ENCODE peak calls at places on chromosomes 1 and 21, in four cellular contexts. D, K, U and B are unnamed samples.

GRCh38 chr21:29775462-29775861 is 164.3 kb downstream of the GRIK1 start:
- DNase-seq in D (no peak), K (no peak), U (no peak), B (no peak)

GRCh38 chr1:21886486-21887215 is 50.5 kb downstream of the HSPG2 start:
- DNase-seq in D (peak), K (no peak), U (no peak), B (no peak)

GRCh38 chr1:158146739-158147138 is 34.0 kb upstream of the CD1D start:
- DNase-seq in D (no peak), K (no peak), U (no peak), B (no peak)

GRCh38 chr21:28884976-28885852 is 107.5 kb downstream of the LTN1 start:
- DNase-seq in D (peak), K (peak), U (peak), B (peak)

GRCh38 chr1:105362438-105362837 is 1612.7 kb downstream of the AMY1C start:
- DNase-seq in D (no peak), K (no peak), U (no peak), B (no peak)

GRCh38 chr1:244801246-244801645 is 34.2 kb upstream of the COX20 start:
- DNase-seq in D (peak), K (peak), U (no peak), B (peak)

GRCh38 chr1:36257375-36257767 is 33.1 kb downstream of the THRAP3 start:
- DNase-seq in D (peak), K (peak), U (no peak), B (no peak)

GRCh38 chr1:107830075-107830474 is 134.9 kb downstream of the VAV3 start:
- DNase-seq in D (no peak), K (no peak), U (no peak), B (no peak)

GRCh38 chr1:156698995-156699394 is 6.4 kb downstream of the CRABP2 start:
- DNase-seq in D (no peak), K (no peak), U (no peak), B (no peak)

GRCh38 chr1:240562111-240562590 is 49.8 kb downstream of the GREM2 start:
- DNase-seq in D (no peak), K (no peak), U (no peak), B (no peak)

GRCh38 chr21:44509539-44509938 is 30.5 kb downstream of the KRTAP10-1 start:
- DNase-seq in D (no peak), K (no peak), U (no peak), B (no peak)

GRCh38 chr21:34336245-34336644 is 27.6 kb upstream of the KCNE2 start:
- DNase-seq in D (no peak), K (no peak), U (no peak), B (no peak)

GRCh38 chr1:181135815-181136737 is 47.6 kb downstream of the IER5 start:
- DNase-seq in D (no peak), K (no peak), U (no peak), B (peak)

GRCh38 chr1:8858112-8858668 is 20.3 kb downstream of the ENO1 start:
- DNase-seq in D (peak), K (peak), U (no peak), B (no peak)

GRCh38 chr1:67441183-67441582 is 11.0 kb upstream of the SERBP1 start:
- DNase-seq in D (peak), K (peak), U (no peak), B (no peak)

GRCh38 chr1:115327270-115327669 is 10.8 kb downstream of the NGF start:
- DNase-seq in D (no peak), K (no peak), U (no peak), B (no peak)

GRCh38 chr1:198175418-198176170 is 18.8 kb downstream of the NEK7 start:
- DNase-seq in D (no peak), K (no peak), U (no peak), B (no peak)

GRCh38 chr1:4517559-4517958 is 136.8 kb upstream of the AJAP1 start:
- DNase-seq in D (no peak), K (no peak), U (no peak), B (no peak)

GRCh38 chr1:238960071-238960470 is 426.3 kb upstream of the CHRM3 start:
- DNase-seq in D (no peak), K (no peak), U (no peak), B (no peak)

GRCh38 chr1:156245451-156246232 is 2.2 kb downstream of the PAQR6 start:
- DNase-seq in D (no peak), K (no peak), U (no peak), B (no peak)

GRCh38 chr1:37919277-37919676 is 27.6 kb downstream of the INPP5B start:
- DNase-seq in D (peak), K (peak), U (no peak), B (no peak)

GRCh38 chr1:110056284-110056680 is 14.2 kb downstream of the ALX3 start:
- DNase-seq in D (no peak), K (no peak), U (no peak), B (no peak)

GRCh38 chr1:112298558-112298957 is 97.5 kb upstream of the CTTNBP2NL start:
- DNase-seq in D (peak), K (peak), U (no peak), B (peak)

GRCh38 chr1:165823552-165824268 is 3.7 kb upstream of the UCK2 start:
- DNase-seq in D (no peak), K (no peak), U (no peak), B (no peak)

GRCh38 chr1:156465747-156466365 is 34.7 kb downstream of the MEF2D start:
- DNase-seq in D (peak), K (peak), U (no peak), B (peak)

GRCh38 chr1:101995984-101996731 is 568 bp downstream of the OLFM3 start:
- DNase-seq in D (no peak), K (no peak), U (no peak), B (no peak)

GRCh38 chr1:20322825-20323612 is 32.3 kb downstream of the VWA5B1 start:
- DNase-seq in D (no peak), K (no peak), U (no peak), B (no peak)
- TF ChIP-seq POLR2AphosphoS2 in D (no peak), K (no peak), U (no peak), B (no peak)

GRCh38 chr1:39238476-39238875 is 34.0 kb downstream of the MACF1 start:
- DNase-seq in D (no peak), K (no peak), U (no peak), B (no peak)

GRCh38 chr1:39236971-39237370 is 32.5 kb downstream of the MACF1 start:
- DNase-seq in D (no peak), K (no peak), U (no peak), B (no peak)
- TF ChIP-seq POLR2AphosphoS2 in D (no peak), K (no peak), U (no peak), B (no peak)

GRCh38 chr1:232057217-232057895 is 430.8 kb downstream of the DISC1 start:
- DNase-seq in D (no peak), K (no peak), U (no peak), B (no peak)

GRCh38 chr1:232057896-232058274 is 431.3 kb downstream of the DISC1 start:
- DNase-seq in D (no peak), K (no peak), U (no peak), B (no peak)

GRCh38 chr1:232062967-232063366 is 436.4 kb downstream of the DISC1 start:
- DNase-seq in D (no peak), K (no peak), U (no peak), B (no peak)

GRCh38 chr1:232059726-232060360 is 433.3 kb downstream of the DISC1 start:
- DNase-seq in D (no peak), K (no peak), U (no peak), B (no peak)
- TF ChIP-seq POLR2AphosphoS2 in D (no peak), K (no peak), U (no peak), B (no peak)

GRCh38 chr1:204204944-204205343 is 8.7 kb upstream of the KISS1 start:
- DNase-seq in D (no peak), K (no peak), U (no peak), B (no peak)
- TF ChIP-seq POLR2AphosphoS2 in D (no peak), K (no peak), U (no peak), B (no peak)

GRCh38 chr1:97740891-97741290 is 179.9 kb downstream of the DPYD start:
- DNase-seq in D (no peak), K (no peak), U (no peak), B (no peak)

GRCh38 chr1:97739596-97740103 is 181.2 kb downstream of the DPYD start:
- DNase-seq in D (no peak), K (no peak), U (no peak), B (no peak)

GRCh38 chr1:97738270-97738669 is 182.6 kb downstream of the DPYD start:
- DNase-seq in D (no peak), K (no peak), U (no peak), B (no peak)

GRCh38 chr1:97745912-97746311 is 174.9 kb downstream of the DPYD start:
- DNase-seq in D (no peak), K (no peak), U (no peak), B (no peak)

GRCh38 chr1:97743129-97743528 is 177.7 kb downstream of the DPYD start:
- DNase-seq in D (no peak), K (no peak), U (no peak), B (no peak)
- TF ChIP-seq POLR2AphosphoS2 in D (no peak), K (no peak), U (no peak), B (no peak)